ENCODE peak calls at places on chromosome 18, in eight cellular contexts. I is stimulated activated CD8-positive, alpha-beta memory T cell treated with anti-CD3 and anti-CD28 coated beads, Interleukin-7, amount 100 ng/mL, for 1 hour; R is fibroblast of pulmonary artery; G is activated T-cell treated with anti-CD3 and anti-CD28 coated beads for 1 hour; V is astrocyte of the spinal cord; Z is esophagus muscularis mucosa; C is C1 segment of cervical spinal cord; D is HT1080. A is an unnamed sample.

GRCh38 chr18:741931-742512 is 29.6 kb upstream of the ENOSF1 start:
- DNase-seq in V (peak; percentile 60), C (no peak), G (no peak), I (no peak), Z (no peak), D (peak; percentile 32), R (peak; percentile 77), A (peak; percentile 62)

GRCh38 chr18:24023185-24023814 is 8.7 kb downstream of the TTC39C start:
- DNase-seq in R (no peak), I (no peak), V (no peak), Z (no peak), D (no peak), C (no peak), G (no peak), A (peak; percentile 7)

GRCh38 chr18:46439037-46439436 is 218.0 kb downstream of the LOXHD1 start:
- DNase-seq in V (no peak), G (no peak), D (no peak), I (no peak), R (no peak), Z (no peak), C (no peak), A (no peak)

GRCh38 chr18:2547477-2548087 is 23.7 kb downstream of the METTL4 start:
- DNase-seq in D (peak; percentile 25), G (no peak), C (no peak), R (peak; percentile 85), I (no peak), Z (no peak), V (peak; percentile 74), A (peak; percentile 75)

GRCh38 chr18:32542221-32542798 is 71.6 kb upstream of the GAREM1 start:
- DNase-seq in V (no peak), C (no peak), I (no peak), R (peak; percentile 3), G (no peak), D (peak; percentile 45), Z (no peak), A (no peak)

GRCh38 chr18:13448028-13448795 is 229.7 kb downstream of the LDLRAD4 start:
- DNase-seq in D (no peak), G (no peak), R (no peak), C (no peak), V (no peak), Z (no peak), I (no peak), A (no peak)

GRCh38 chr18:35376393-35376741 is 770 bp downstream of the ZNF396 start:
- DNase-seq in C (no peak), G (no peak), I (no peak), D (no peak), R (no peak), Z (peak; percentile 86), V (no peak), A (no peak)

GRCh38 chr18:3051718-3052410 is 38.9 kb upstream of the LPIN2 start:
- DNase-seq in V (no peak), D (peak; percentile 66), C (no peak), R (no peak), I (no peak), Z (no peak), G (no peak), A (peak; percentile 28)

GRCh38 chr18:8525692-8526091 is 83.5 kb upstream of the RAB12 start:
- DNase-seq in C (no peak), V (no peak), I (no peak), G (no peak), Z (no peak), D (no peak), R (no peak), A (peak; percentile 15)

GRCh38 chr18:26215247-26215970 is 10.8 kb upstream of the TAF4B start:
- DNase-seq in Z (no peak), G (peak; percentile 21), I (peak; percentile 1), D (no peak), R (no peak), V (no peak), C (no peak), A (no peak)

GRCh38 chr18:8627540-8627939 is 18.3 kb downstream of the RAB12 start:
- DNase-seq in I (no peak), V (no peak), G (no peak), Z (no peak), D (no peak), C (no peak), R (no peak), A (no peak)

GRCh38 chr18:45255142-45255890 is 360.0 kb upstream of the SLC14A2 start:
- DNase-seq in I (no peak), D (peak; percentile 83), G (no peak), Z (no peak), V (peak; percentile 91), C (no peak), R (peak; percentile 79), A (peak; percentile 59)

GRCh38 chr18:8667846-8668245 is 37.5 kb upstream of the MTCL1 start:
- DNase-seq in R (peak; percentile 48), G (no peak), D (no peak), Z (no peak), I (no peak), C (no peak), V (peak; percentile 46), A (peak; percentile 49)

GRCh38 chr18:34219651-34220050 is 5.1 kb downstream of the NOL4 start:
- DNase-seq in I (no peak), G (no peak), D (no peak), R (no peak), C (no peak), Z (no peak), V (no peak), A (no peak)

GRCh38 chr18:62118324-62118723 is 68.5 kb downstream of the PIGN start:
- DNase-seq in R (peak; percentile 88), I (no peak), C (no peak), V (peak; percentile 78), D (peak; percentile 3), Z (no peak), G (no peak), A (no peak)

GRCh38 chr18:63603772-63604171 is 16.6 kb downstream of the SERPINB13 start:
- DNase-seq in Z (no peak), V (peak; percentile 6), C (no peak), I (no peak), G (no peak), D (peak; percentile 39), R (no peak), A (peak; percentile 70)

A was measured in ELR.